ENCODE peak calls at places on chromosomes 3 and 15, in six cellular contexts. Z is tibial artery; V is Karpas-422; W is keratinocyte; H is BJ; O is CD4-positive, alpha-beta T cell. K is an unnamed sample.

GRCh38 chr3:50649451-50649931 is 25.2 kb upstream of the DOCK3 start:
- DNase-seq in Z (no peak), V (no peak), W (no peak), H (no peak), O (no peak), K (no peak)

GRCh38 chr3:20054549-20054987 is 14.3 kb downstream of the KAT2B start:
- DNase-seq in Z (no peak), V (peak; percentile 96), W (peak; percentile 100), H (no peak), O (peak; percentile 61), K (no peak)

GRCh38 chr15:23447107-23447500 is at the start of gene GOLGA6L2:
- DNase-seq in Z (no peak), V (peak; percentile 81), W (no peak), H (no peak), O (no peak), K (no peak)

GRCh38 chr3:50655009-50655830 is 19.5 kb upstream of the DOCK3 start:
- DNase-seq in Z (peak; percentile 38), V (no peak), W (no peak), H (no peak), O (no peak), K (no peak)

GRCh38 chr3:146948161-146948560 is 343.0 kb upstream of the PLSCR5 start:
- DNase-seq in Z (no peak), V (no peak), W (no peak), H (no peak), O (no peak), K (no peak)

GRCh38 chr3:10492351-10493201 is 12.8 kb downstream of the ATP2B2 start:
- DNase-seq in Z (no peak), V (no peak), W (no peak), H (no peak), O (no peak), K (no peak)

GRCh38 chr3:42741796-42742195 is 31.3 kb downstream of the CCDC13 start:
- DNase-seq in Z (no peak), V (no peak), W (no peak), H (no peak), O (no peak), K (no peak)

GRCh38 chr15:34914316-34914715 is 55.2 kb downstream of the AQR start:
- DNase-seq in Z (no peak), V (no peak), W (no peak), H (no peak), O (no peak), K (no peak)

GRCh38 chr3:23479615-23480323 is 276.6 kb downstream of the UBE2E2 start:
- DNase-seq in Z (no peak), V (no peak), W (no peak), H (no peak), O (no peak), K (no peak)

GRCh38 chr3:122011396-122011795 is 10.7 kb downstream of the ILDR1 start:
- DNase-seq in Z (no peak), V (no peak), W (no peak), H (no peak), O (no peak), K (no peak)
- H3K27me3 ChIP-seq in Z (no peaks in the 10 kb centered on the region), V (no peaks in the 10 kb centered on the region), W (no peaks in the 10 kb centered on the region), H (peaks cover under 1% of the 10 kb centered on the region), O (peaks cover under 1% of the 10 kb centered on the region), K (no peaks in the 10 kb centered on the region)

GRCh38 chr15:51503003-51503402 is 119.6 kb downstream of the DMXL2 start:
- DNase-seq in Z (no peak), V (no peak), W (no peak), H (no peak), O (no peak), K (no peak)
- H3K27me3 ChIP-seq in Z (no peaks in the 10 kb centered on the region), V (no peaks in the 10 kb centered on the region), W (no peaks in the 10 kb centered on the region), H (no peaks in the 10 kb centered on the region), O (no peaks in the 10 kb centered on the region), K (no peaks in the 10 kb centered on the region)

DNA sequence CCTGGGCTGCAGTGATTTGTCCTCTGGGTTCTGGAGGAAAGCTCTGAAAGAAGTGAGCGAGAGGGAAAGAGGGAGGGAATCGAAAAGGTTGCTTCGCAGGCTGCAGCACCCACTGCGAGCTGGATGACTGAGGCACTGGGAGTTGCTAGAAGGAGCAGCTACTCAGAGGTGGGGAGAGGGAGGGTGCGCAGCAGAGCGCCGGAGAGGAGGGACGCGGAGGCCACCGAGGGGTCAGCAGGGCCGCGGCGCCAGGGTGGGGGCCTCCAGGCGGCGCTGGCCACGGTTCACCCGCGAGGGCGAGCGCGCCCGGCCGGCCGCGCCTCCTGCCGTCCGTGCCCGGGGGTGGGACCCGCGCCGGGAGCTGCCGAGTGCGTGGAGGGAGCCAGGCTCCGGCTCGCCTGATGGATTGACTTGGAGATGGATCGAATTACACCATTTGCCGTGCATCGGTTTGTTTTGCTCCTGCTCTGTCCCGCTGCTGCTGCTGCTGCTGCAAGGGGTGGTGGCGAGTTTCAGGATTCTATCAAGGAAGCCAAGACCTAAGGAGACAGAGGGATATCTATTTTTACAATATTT is at the start of gene SEMA6D:
- DNase-seq in Z (peak; percentile 86), V (no peak), W (no peak), H (peak; percentile 27), O (no peak), K (no peak)
- H3K27me3 ChIP-seq in Z (no peaks in the 10 kb centered on the region), V (no peaks in the 10 kb centered on the region), W (peaks cover 3% of the 10 kb centered on the region), H (peaks cover 13% of the 10 kb centered on the region), O (peaks cover 60% of the 10 kb centered on the region), K (no peaks in the 10 kb centered on the region)

DNA sequence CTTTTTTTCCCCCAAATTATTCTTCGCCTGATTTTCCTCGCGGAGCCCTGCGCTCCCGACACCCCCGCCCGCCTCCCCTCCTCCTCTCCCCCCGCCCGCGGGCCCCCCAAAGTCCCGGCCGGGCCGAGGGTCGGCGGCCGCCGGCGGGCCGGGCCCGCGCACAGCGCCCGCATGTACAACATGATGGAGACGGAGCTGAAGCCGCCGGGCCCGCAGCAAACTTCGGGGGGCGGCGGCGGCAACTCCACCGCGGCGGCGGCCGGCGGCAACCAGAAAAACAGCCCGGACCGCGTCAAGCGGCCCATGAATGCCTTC is 422 bp downstream of the SOX2 start:
- DNase-seq in Z (no peak), V (no peak), W (no peak), H (no peak), O (no peak), K (no peak)
- H3K27me3 ChIP-seq in Z (peaks cover 13% of the 10 kb centered on the region), V (no peaks in the 10 kb centered on the region), W (peaks cover 67% of the 10 kb centered on the region), H (peaks cover 30% of the 10 kb centered on the region), O (peaks cover 95% of the 10 kb centered on the region), K (peaks cover 7% of the 10 kb centered on the region)

GRCh38 chr3:127457094-127457475 is 133.4 kb downstream of the TPRA1 start:
- DNase-seq in Z (peak; percentile 66), V (no peak), W (no peak), H (no peak), O (no peak), K (no peak)
- H3K27me3 ChIP-seq in Z (peaks cover 4% of the 10 kb centered on the region), V (no peaks in the 10 kb centered on the region), W (no peaks in the 10 kb centered on the region), H (peaks cover 11% of the 10 kb centered on the region), O (peaks cover 64% of the 10 kb centered on the region), K (peaks cover 7% of the 10 kb centered on the region)